ENCODE peak calls at places on chromosomes 5 and 9, in ten cellular contexts. B is endothelial cell; D is posterior cingulate gyrus; W is iris pigment epithelial cell; X is HS-27A; F is CD8-positive, alpha-beta T cell; N is SW 1271; K is NCI-H2029; M is colonic mucosa; R is GM03348. V is an unnamed sample.

GRCh38 chr5:32859211-32859641 is 148.1 kb downstream of the NPR3 start:
- DNase-seq in B (no peak), D (no peak), W (peak; percentile 53), X (no peak), F (no peak), N (no peak), K (no peak), M (no peak), R (no peak), V (no peak)

GRCh38 chr9:37209431-37210386 is 89.3 kb downstream of the ZCCHC7 start:
- DNase-seq in B (peak; percentile 8), D (no peak), W (no peak), X (no peak), F (no peak), N (no peak), K (peak; percentile 36), M (no peak), R (no peak), V (no peak)

GRCh38 chr5:167716376-167716775 is 575.1 kb upstream of the WWC1 start:
- DNase-seq in B (no peak), D (no peak), W (peak; percentile 63), X (no peak), F (no peak), N (no peak), K (no peak), M (no peak), R (peak; percentile 52), V (no peak)

GRCh38 chr5:2129581-2130272 is 247.0 kb upstream of the IRX4 start:
- DNase-seq in B (no peak), D (no peak), W (no peak), X (no peak), F (no peak), N (no peak), K (no peak), M (no peak), R (no peak), V (no peak)

GRCh38 chr9:133161542-133161950 is 2.2 kb downstream of the GBGT1 start:
- DNase-seq in B (no peak), D (peak; percentile 10), W (no peak), X (no peak), F (no peak), N (no peak), K (no peak), M (no peak), R (no peak), V (no peak)

GRCh38 chr5:135008981-135009735 is 24.9 kb downstream of the PITX1 start:
- DNase-seq in B (no peak), D (peak; percentile 55), W (no peak), X (no peak), F (no peak), N (no peak), K (no peak), M (no peak), R (no peak), V (no peak)

GRCh38 chr9:93247099-93247865 is 63.3 kb downstream of the WNK2 start:
- DNase-seq in B (no peak), D (no peak), W (no peak), X (no peak), F (no peak), N (no peak), K (no peak), M (no peak), R (no peak), V (no peak)

GRCh38 chr5:38751103-38751502 is 94.7 kb upstream of the OSMR start:
- DNase-seq in B (no peak), D (no peak), W (peak; percentile 31), X (no peak), F (no peak), N (no peak), K (no peak), M (no peak), R (no peak), V (no peak)